ENCODE peak calls at places on chromosome 10, in nine cellular contexts. B, L, H, U, R, F, X, C and S are unnamed samples.

GRCh38 chr10:33126118-33126517 is 168.1 kb upstream of the ITGB1 start:
- DNase-seq in B (no peak), L (no peak), H (no peak), U (no peak), R (no peak), F (peak), X (no peak), C (peak), S (no peak)

GRCh38 chr10:108090476-108091215 is 926.1 kb upstream of the SORCS1 start:
- DNase-seq in B (no peak), L (no peak), H (no peak), U (no peak), R (no peak), F (no peak), X (no peak), C (no peak), S (no peak)

GRCh38 chr10:131787961-131788360 is 112.8 kb upstream of the PPP2R2D start:
- DNase-seq in B (no peak), L (no peak), H (no peak), U (no peak), R (no peak), F (no peak), X (no peak), C (no peak), S (no peak)

GRCh38 chr10:65419629-65420028 is 1506.2 kb upstream of the LRRTM3 start:
- DNase-seq in B (no peak), L (no peak), H (no peak), U (no peak), R (no peak), F (peak), X (no peak), C (no peak), S (no peak)

GRCh38 chr10:85537561-85537960 is 829.0 kb downstream of the GRID1 start:
- DNase-seq in B (no peak), L (no peak), H (no peak), U (no peak), R (no peak), F (no peak), X (no peak), C (no peak), S (no peak)

GRCh38 chr10:15053061-15053460 is 9.3 kb downstream of the OLAH start:
- DNase-seq in B (no peak), L (no peak), H (no peak), U (no peak), R (no peak), F (no peak), X (no peak), C (no peak), S (no peak)

GRCh38 chr10:72263613-72264241 is 10.0 kb upstream of the DDIT4 start:
- DNase-seq in B (peak), L (no peak), H (no peak), U (no peak), R (no peak), F (peak), X (no peak), C (no peak), S (no peak)

GRCh38 chr10:6044651-6045599 is 17.2 kb downstream of the IL2RA start:
- DNase-seq in B (no peak), L (no peak), H (no peak), U (no peak), R (peak), F (no peak), X (no peak), C (no peak), S (no peak)

GRCh38 chr10:32985781-32986350 is 27.8 kb upstream of the ITGB1 start:
- DNase-seq in B (no peak), L (no peak), H (no peak), U (no peak), R (no peak), F (peak), X (no peak), C (no peak), S (no peak)

GRCh38 chr10:95474228-95475002 is 86.8 kb downstream of the SORBS1 start:
- DNase-seq in B (no peak), L (no peak), H (no peak), U (no peak), R (no peak), F (peak), X (no peak), C (no peak), S (no peak)

GRCh38 chr10:110305767-110306451 is 1.2 kb upstream of the SMNDC1 start:
- DNase-seq in B (peak), L (no peak), H (peak), U (peak), R (peak), F (peak), X (no peak), C (peak), S (peak)